ENCODE peak calls at places on chromosomes 13 and 19, in six cellular contexts. Y is epithelial cell of prostate, R is kidney tubule cell, W is ecto neural progenitor cell, T is BJ, A is thoracic aorta. D is an unnamed sample.

GRCh38 chr13:100051070-100051469 is 37.8 kb upstream of the PCCA start:
- DNase-seq in Y (no peak), R (no peak), W (no peak), T (no peak), A (no peak), D (no peak)

GRCh38 chr13:114121496-114122466 is 10.6 kb downstream of the RASA3 start:
- DNase-seq in Y (no peak), R (no peak), W (peak; percentile 69), T (no peak), A (no peak), D (peak; percentile 68)

GRCh38 chr19:35136977-35137702 is 1.5 kb upstream of the FXYD1 start:
- DNase-seq in Y (no peak), R (no peak), W (no peak), T (no peak), A (no peak), D (no peak)

GRCh38 chr13:104810242-104810641 is 1725.2 kb downstream of the EFNB2 start:
- DNase-seq in Y (no peak), R (no peak), W (no peak), T (no peak), A (no peak), D (no peak)

GRCh38 chr19:15452111-15453047 is 2.6 kb upstream of the WIZ start:
- DNase-seq in Y (no peak), R (peak; percentile 59), W (peak; percentile 95), T (peak; percentile 54), A (peak; percentile 49), D (peak; percentile 94)

GRCh38 chr13:75419656-75420055 is 62.3 kb downstream of the TBC1D4 start:
- DNase-seq in Y (no peak), R (no peak), W (no peak), T (no peak), A (no peak), D (no peak)

GRCh38 chr19:6664916-6665315 is 5.0 kb downstream of the TNFSF14 start:
- DNase-seq in Y (no peak), R (no peak), W (no peak), T (no peak), A (no peak), D (no peak)

GRCh38 chr19:55670280-55671053 is 4.6 kb upstream of the EPN1 start:
- DNase-seq in Y (no peak), R (peak; percentile 34), W (peak; percentile 78), T (no peak), A (no peak), D (peak; percentile 77)

GRCh38 chr13:87128006-87128405 is 543.2 kb upstream of the SLITRK5 start:
- DNase-seq in Y (no peak), R (peak; percentile 15), W (peak; percentile 55), T (no peak), A (no peak), D (no peak)

GRCh38 chr13:21478881-21479808 is 20.0 kb upstream of the ZDHHC20 start:
- DNase-seq in Y (no peak), R (peak; percentile 73), W (no peak), T (peak; percentile 31), A (no peak), D (no peak)

GRCh38 chr19:7772752-7773291 is 9.8 kb downstream of the CLEC4M start:
- DNase-seq in Y (peak; percentile 78), R (peak; percentile 14), W (no peak), T (no peak), A (no peak), D (no peak)

GRCh38 chr13:34993470-34993869 is 51.4 kb downstream of the NBEA start:
- DNase-seq in Y (no peak), R (peak; percentile 30), W (no peak), T (no peak), A (no peak), D (no peak)

GRCh38 chr19:45598267-45599011 is 3.6 kb downstream of the GPR4 start:
- DNase-seq in Y (no peak), R (no peak), W (no peak), T (no peak), A (no peak), D (no peak)

GRCh38 chr19:56201973-56202372 is at the start of gene ZSCAN5C:
- DNase-seq in Y (no peak), R (no peak), W (no peak), T (no peak), A (no peak), D (no peak)

GRCh38 chr19:41310031-41310831 is at the start of gene CCDC97:
- DNase-seq in Y (no peak), R (peak; percentile 88), W (peak; percentile 95), T (no peak), A (no peak), D (peak; percentile 91)

GRCh38 chr19:21022996-21023395 is 2.5 kb downstream of the ZNF430 start:
- DNase-seq in Y (peak; percentile 85), R (peak; percentile 76), W (no peak), T (peak; percentile 13), A (no peak), D (peak; percentile 71)

GRCh38 chr13:86986448-86986847 is 684.7 kb upstream of the SLITRK5 start:
- DNase-seq in Y (no peak), R (no peak), W (no peak), T (no peak), A (no peak), D (no peak)

GRCh38 chr13:76129305-76130040 is 493.3 kb downstream of the LMO7 start:
- DNase-seq in Y (no peak), R (no peak), W (peak; percentile 51), T (no peak), A (no peak), D (no peak)

GRCh38 chr13:104678161-104678560 is 1611.9 kb upstream of the SLC10A2 start:
- DNase-seq in Y (no peak), R (no peak), W (no peak), T (no peak), A (no peak), D (no peak)

GRCh38 chr13:110279684-110280083 is 27.3 kb downstream of the COL4A1 start:
- DNase-seq in Y (no peak), R (no peak), W (no peak), T (no peak), A (no peak), D (peak; percentile 27)

GRCh38 chr13:73708393-73708985 is 425.7 kb downstream of the KLF12 start:
- DNase-seq in Y (peak; percentile 33), R (peak; percentile 70), W (no peak), T (peak; percentile 11), A (no peak), D (peak; percentile 64)

GRCh38 chr19:3537438-3538240 is 1.3 kb upstream of the TEKTIP1 start:
- DNase-seq in Y (no peak), R (no peak), W (no peak), T (no peak), A (no peak), D (no peak)

GRCh38 chr13:40171566-40171965 is 494.9 kb downstream of the FOXO1 start:
- DNase-seq in Y (no peak), R (no peak), W (no peak), T (no peak), A (no peak), D (no peak)

GRCh38 chr19:38319421-38320258 is at the start of gene KCNK6:
- DNase-seq in Y (no peak), R (peak; percentile 66), W (peak; percentile 62), T (no peak), A (no peak), D (peak; percentile 66)

D was measured in islet precursor cell.